ENCODE peak calls at places on chromosome 13, in four cellular contexts. C is DND-41, L is pancreas, T is Peyer's patch. Y is an unnamed sample. For H3K36me3, the result is how much of the 10 kb centered on the place peaks cover.

GRCh38 chr13:110748271-110748670 is 34.8 kb downstream of the ING1 start:
- DNase-seq in T (no peak), C (no peak), L (no peak), Y (no peak)

GRCh38 chr13:74346960-74347359 is 212.8 kb upstream of the KLF12 start:
- DNase-seq in C (no peak), T (no peak), L (no peak), Y (no peak)

GRCh38 chr13:93752506-93752905 is 525.9 kb downstream of the GPC6 start:
- DNase-seq in T (no peak), C (no peak), L (no peak), Y (no peak)

GRCh38 chr13:64471916-64472315 is 2758.2 kb downstream of the PCDH9 start:
- DNase-seq in T (no peak), C (no peak), L (no peak), Y (no peak)

GRCh38 chr13:113539822-113540221 is 44.7 kb upstream of the TFDP1 start:
- DNase-seq in L (no peak), T (no peak), C (no peak), Y (no peak)

GRCh38 chr13:79119578-79120107 is 286.4 kb downstream of the RBM26 start:
- DNase-seq in L (peak), C (no peak), T (no peak), Y (no peak)

GRCh38 chr13:108787709-108788394 is 158.4 kb downstream of the MYO16 start:
- DNase-seq in T (no peak), L (no peak), C (no peak), Y (no peak)

GRCh38 chr13:64912141-64912540 is 2318.0 kb downstream of the PCDH9 start:
- DNase-seq in T (no peak), L (no peak), C (no peak), Y (no peak)

GRCh38 chr13:79480954-79481684 is at the start of gene NDFIP2:
- DNase-seq in L (peak), C (peak), T (peak), Y (peak)

GRCh38 chr13:108146642-108147041 is 68.7 kb downstream of the LIG4 start:
- DNase-seq in L (no peak), C (no peak), T (no peak), Y (no peak)

GRCh38 chr13:102197193-102197592 is 204.7 kb downstream of the FGF14 start:
- DNase-seq in L (no peak), T (no peak), C (no peak), Y (no peak)

GRCh38 chr13:48733739-48734329 is 80.1 kb downstream of the CYSLTR2 start:
- DNase-seq in L (no peak), T (no peak), C (no peak), Y (no peak)

GRCh38 chr13:82962422-82962821 is 919.9 kb downstream of the SLITRK1 start:
- DNase-seq in C (no peak), T (no peak), L (no peak), Y (no peak)

GRCh38 chr13:97723655-97724054 is 229.8 kb upstream of the IPO5 start:
- DNase-seq in C (no peak), L (no peak), T (no peak), Y (no peak)

GRCh38 chr13:50612717-50613116 is 230.8 kb downstream of the DLEU7 start:
- DNase-seq in L (no peak), T (no peak), C (no peak), Y (no peak)
- TF ChIP-seq CTCF in L (no peak), T (no peak), C (peak), Y (no peak)

GRCh38 chr13:76289558-76289957 is 596.6 kb downstream of the KCTD12 start:
- DNase-seq in L (no peak), C (no peak), T (no peak), Y (no peak)
- H3K4me3 ChIP-seq in L (no peak), C (no peak), T (no peak), Y (no peak)

DNA sequence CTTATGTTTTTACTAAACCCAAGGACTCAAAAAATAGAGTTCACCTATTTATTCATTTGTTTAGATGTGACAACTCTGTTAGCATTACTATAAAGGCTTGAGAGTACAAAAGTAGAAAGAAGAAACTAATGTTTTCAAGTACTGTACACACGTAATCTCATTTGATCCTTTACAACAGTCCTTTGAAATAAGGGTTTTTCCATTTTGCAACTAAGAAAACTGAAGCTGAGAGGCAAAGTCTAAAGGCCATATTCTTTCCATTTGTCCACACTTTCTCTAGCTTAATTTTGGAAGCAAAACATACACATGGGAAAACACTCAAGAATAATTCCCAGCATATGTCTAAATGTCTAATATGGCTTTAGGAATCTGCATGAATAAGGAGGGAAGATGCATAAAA is 34.1 kb downstream of the ZAR1L start:
- DNase-seq in C (no peak), T (no peak), L (no peak), Y (no peak)
- H3K36me3 ChIP-seq in C (under half), T (under half), L (under half), Y (under half)

GRCh38 chr13:23570931-23571330 is 719 bp downstream of the TNFRSF19 start:
- DNase-seq in T (no peak), L (no peak), C (no peak), Y (no peak)
- TF ChIP-seq CTCF in T (no peak), L (no peak), C (no peak), Y (peak)

GRCh38 chr13:28055362-28055761 is 45.0 kb downstream of the FLT3 start:
- DNase-seq in T (no peak), L (no peak), C (no peak), Y (no peak)
- H3K4me3 ChIP-seq in T (no peak), L (no peak), C (no peak), Y (no peak)

DNA sequence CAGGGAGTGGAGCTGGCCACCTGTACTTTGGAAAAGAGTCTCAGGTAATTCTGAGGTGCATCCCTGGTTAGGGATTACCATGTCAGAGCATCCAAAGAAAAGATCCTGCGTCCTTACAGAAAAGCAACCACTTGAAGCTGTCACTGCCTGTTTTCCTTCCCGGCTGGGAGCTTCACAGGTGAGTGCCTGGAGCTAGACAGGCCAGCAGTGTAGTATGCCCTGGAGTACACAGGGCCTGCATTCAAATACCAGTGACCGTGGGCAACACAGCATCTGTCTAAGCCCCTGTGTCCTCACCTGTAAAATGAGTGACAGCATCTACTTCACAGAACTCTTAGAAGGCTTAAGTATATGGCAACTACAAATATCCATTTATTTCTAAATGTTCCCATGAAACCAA is 29.0 kb downstream of the DZIP1 start:
- DNase-seq in C (no peak), L (no peak), T (no peak), Y (no peak)
- H3K36me3 ChIP-seq in C (under half), L (under half), T (under half), Y (under half)

DNA sequence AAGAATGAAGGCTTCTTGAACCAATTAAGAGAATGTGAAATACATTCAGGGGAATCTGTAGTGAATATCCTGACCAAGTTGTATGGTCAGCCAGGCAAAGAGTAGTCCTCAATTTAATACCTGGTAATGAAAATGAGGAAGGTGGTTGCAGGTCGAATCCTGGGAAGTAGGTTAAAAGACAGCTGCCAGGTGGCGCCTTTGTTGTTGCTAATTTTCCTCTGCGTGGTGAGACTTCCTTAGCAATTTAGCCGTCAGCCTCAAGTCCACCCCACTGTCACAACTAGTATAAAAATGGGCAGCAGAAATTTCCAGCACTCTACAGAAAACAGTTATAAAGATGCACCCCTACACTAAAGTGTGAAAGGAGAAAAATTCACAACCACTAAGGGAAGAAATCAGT is 235.7 kb downstream of the NHLRC3 start:
- DNase-seq in L (no peak), T (no peak), C (no peak), Y (no peak)
- TF ChIP-seq CTCF in L (no peak), T (peak), C (no peak), Y (peak)